ENCODE peak calls at places on chromosomes 2 and 18, in four cellular contexts. F, V, D and H are unnamed samples.

GRCh38 chr18:59275406-59275949 is 2.2 kb upstream of the RAX start:
- DNase-seq in F (no peak), V (no peak), D (no peak), H (no peak)

GRCh38 chr2:220764246-220764645 is 807.9 kb downstream of the EPHA4 start:
- DNase-seq in F (no peak), V (no peak), D (no peak), H (no peak)

GRCh38 chr2:142008135-142008744 is 122.6 kb downstream of the LRP1B start:
- DNase-seq in F (no peak), V (no peak), D (no peak), H (no peak)

GRCh38 chr2:109322111-109322510 is 193.1 kb downstream of the SH3RF3 start:
- DNase-seq in F (no peak), V (peak), D (peak), H (no peak)

GRCh38 chr2:64422466-64422865 is 31.5 kb upstream of the LGALSL start:
- DNase-seq in F (no peak), V (no peak), D (no peak), H (no peak)

GRCh38 chr2:64914735-64915509 is 74.3 kb upstream of the SLC1A4 start:
- DNase-seq in F (no peak), V (no peak), D (no peak), H (no peak)

GRCh38 chr18:56128153-56128791 is 510.1 kb downstream of the TXNL1 start:
- DNase-seq in F (no peak), V (no peak), D (no peak), H (no peak)

GRCh38 chr2:135963841-135964240 is 21.6 kb downstream of the DARS1 start:
- DNase-seq in F (no peak), V (peak), D (no peak), H (no peak)

GRCh38 chr2:197946562-197946961 is 142.2 kb downstream of the PLCL1 start:
- DNase-seq in F (no peak), V (peak), D (no peak), H (no peak)

GRCh38 chr2:11559066-11559785 is 25.4 kb downstream of the GREB1 start:
- DNase-seq in F (no peak), V (no peak), D (no peak), H (no peak)

GRCh38 chr2:223230352-223230751 is 178.4 kb downstream of the KCNE4 start:
- DNase-seq in F (no peak), V (peak), D (peak), H (no peak)

GRCh38 chr2:235384624-235385023 is 109.2 kb upstream of the AGAP1 start:
- DNase-seq in F (peak), V (no peak), D (no peak), H (peak)

GRCh38 chr2:120026890-120027289 is 14.0 kb downstream of the EPB41L5 start:
- DNase-seq in F (no peak), V (no peak), D (no peak), H (no peak)
- TF ChIP-seq CTCF in F (no peak), V (peak), D (no peak), H (peak)

DNA sequence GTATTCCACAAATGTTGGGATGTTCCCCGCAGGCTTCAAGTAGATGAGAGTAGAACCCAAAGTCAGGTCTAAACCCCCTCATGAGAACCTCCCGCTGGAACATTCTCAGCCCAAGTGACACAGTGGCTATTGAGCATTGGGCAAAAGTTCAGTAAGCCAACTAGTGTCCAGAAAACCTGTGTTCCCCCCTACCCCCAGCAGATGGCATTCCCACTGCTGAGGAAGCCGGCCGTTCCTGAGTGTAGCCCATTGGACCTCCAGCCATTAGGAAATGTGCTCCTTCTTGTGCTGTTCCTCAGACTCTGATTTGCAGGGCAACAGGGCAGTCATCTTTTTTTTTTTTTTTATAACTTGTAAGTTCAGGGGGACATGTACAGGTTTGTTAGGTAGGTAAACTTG is 152.1 kb downstream of the NCK2 start:
- DNase-seq in F (no peak), V (no peak), D (no peak), H (no peak)
- TF ChIP-seq CTCF in F (no peak), V (no peak), D (no peak), H (no peak)

GRCh38 chr2:25342372-25343186 is 854 bp upstream of the DNMT3A start:
- DNase-seq in F (peak), V (peak), D (peak), H (peak)
- TF ChIP-seq CTCF in F (peak), V (peak), D (peak), H (peak)

DNA sequence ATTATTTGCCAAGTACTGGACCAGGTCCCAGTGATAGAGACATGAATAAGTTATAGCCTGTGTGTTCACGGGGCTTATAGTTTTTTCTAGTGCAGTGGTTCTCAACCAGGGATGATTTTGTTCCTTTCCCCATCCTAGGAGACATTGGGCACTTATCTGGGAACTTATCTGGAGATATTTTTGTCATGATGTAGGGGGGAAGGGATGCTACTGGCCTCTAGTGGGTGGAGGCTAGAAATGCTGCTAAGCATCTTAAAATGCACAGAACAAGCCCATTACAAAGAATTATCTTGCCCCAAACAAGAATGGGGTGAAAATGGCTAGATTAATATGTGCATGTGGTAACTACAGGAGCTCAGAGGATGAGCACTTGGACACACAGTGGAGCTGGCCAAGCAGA is 75.2 kb downstream of the KLHL29 start:
- DNase-seq in F (no peak), V (peak), D (no peak), H (no peak)
- TF ChIP-seq CTCF in F (no peak), V (peak), D (no peak), H (peak)

DNA sequence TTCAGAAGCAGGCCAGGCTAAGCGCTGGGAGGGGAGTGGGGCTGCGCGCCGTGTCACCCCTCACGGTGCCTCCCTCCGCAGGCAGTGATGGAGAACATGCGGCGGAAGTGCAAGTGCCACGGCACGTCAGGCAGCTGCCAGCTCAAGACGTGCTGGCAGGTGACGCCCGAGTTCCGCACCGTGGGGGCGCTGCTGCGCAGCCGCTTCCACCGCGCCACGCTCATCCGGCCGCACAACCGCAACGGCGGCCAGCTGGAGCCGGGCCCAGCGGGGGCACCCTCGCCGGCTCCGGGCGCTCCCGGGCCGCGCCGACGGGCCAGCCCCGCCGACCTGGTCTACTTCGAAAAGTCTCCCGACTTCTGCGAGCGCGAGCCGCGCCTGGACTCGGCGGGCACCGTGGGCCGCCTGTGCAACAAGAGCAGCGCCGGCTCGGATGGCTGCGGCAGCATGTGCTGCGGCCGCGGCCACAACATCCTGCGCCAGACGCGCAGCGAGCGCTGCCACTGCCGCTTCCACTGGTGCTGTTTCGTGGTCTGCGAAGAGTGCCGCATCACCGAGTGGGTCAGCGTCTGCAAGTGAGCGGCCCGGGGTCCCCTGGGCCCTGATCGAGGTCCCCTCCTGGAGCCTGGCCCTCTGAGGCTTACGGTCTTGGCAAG is 12.2 kb downstream of the WNT10A start:
- DNase-seq in F (peak), V (peak), D (no peak), H (peak)
- TF ChIP-seq CTCF in F (no peak), V (peak), D (no peak), H (peak)

DNA sequence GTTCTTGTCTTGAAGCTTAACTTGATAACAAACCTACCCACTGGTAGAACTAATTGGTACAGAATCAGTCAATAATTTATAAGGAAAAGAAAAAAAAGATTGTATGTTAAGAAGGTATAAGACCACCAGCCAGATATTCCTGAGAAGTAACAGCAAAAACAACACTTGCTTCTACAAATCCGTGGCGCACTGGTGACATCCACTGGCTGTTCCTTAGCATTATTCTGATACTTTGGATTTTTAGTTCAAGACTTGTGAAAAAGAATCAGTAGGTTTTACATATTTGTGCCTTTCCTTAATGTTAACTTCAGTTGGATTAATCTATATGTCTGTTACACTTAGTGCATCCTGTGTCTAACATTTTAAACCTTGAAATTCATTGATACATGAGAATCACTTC is 141.8 kb downstream of the GRB14 start:
- DNase-seq in F (peak), V (peak), D (no peak), H (peak)
- TF ChIP-seq CTCF in F (peak), V (peak), D (no peak), H (no peak)